ENCODE peak calls at places on chromosomes 16 and 17, in seven cellular contexts. K, U, T, I, A, E and B are unnamed samples.

GRCh38 chr17:57078274-57078673 is 6.8 kb upstream of the AKAP1 start:
- DNase-seq in E (no peak), T (no peak), A (no peak), I (no peak), K (no peak), U (no peak), B (no peak)

GRCh38 chr17:81665205-81666091 is 957 bp downstream of the OXLD1 start:
- DNase-seq in T (no peak), E (peak; percentile 34), I (no peak), K (peak; percentile 30), U (no peak), A (peak; percentile 23), B (peak; percentile 42)

GRCh38 chr16:52050418-52050817 is 496.5 kb downstream of the TOX3 start:
- DNase-seq in E (peak; percentile 2), K (no peak), A (no peak), U (no peak), T (no peak), I (no peak), B (no peak)

GRCh38 chr16:89195521-89196171 is 4.7 kb downstream of the SLC22A31 start:
- DNase-seq in E (no peak), I (no peak), U (no peak), K (no peak), T (no peak), A (no peak), B (no peak)

GRCh38 chr17:77383613-77384608 is 243.1 kb downstream of the SEC14L1 start:
- DNase-seq in K (no peak), T (no peak), E (no peak), A (no peak), U (peak; percentile 80), I (no peak), B (no peak)

GRCh38 chr16:49094471-49094870 is 187.2 kb downstream of the CBLN1 start:
- DNase-seq in A (peak; percentile 43), K (no peak), U (no peak), E (no peak), I (no peak), T (no peak), B (no peak)

GRCh38 chr16:23504453-23505179 is 5.7 kb downstream of the GGA2 start:
- DNase-seq in U (peak; percentile 39), A (peak; percentile 77), E (peak; percentile 97), T (peak; percentile 91), I (peak; percentile 51), K (no peak), B (peak; percentile 83)

GRCh38 chr17:58120195-58120822 is 27.9 kb upstream of the OR4D1 start:
- DNase-seq in E (peak; percentile 76), U (no peak), K (peak; percentile 66), A (peak; percentile 86), T (peak; percentile 17), I (peak; percentile 80), B (no peak)

GRCh38 chr17:83124871-83125514 is 45.6 kb downstream of the METRNL start:
- DNase-seq in A (no peak), T (no peak), I (no peak), E (no peak), U (no peak), K (peak; percentile 68), B (peak; percentile 19)

GRCh38 chr16:72921620-72922019 is 126.3 kb downstream of the ZFHX3 start:
- DNase-seq in E (peak; percentile 81), T (no peak), U (peak; percentile 27), I (no peak), K (no peak), A (no peak), B (no peak)

GRCh38 chr17:80779336-80779735 is 212.3 kb upstream of the CHMP6 start:
- DNase-seq in E (no peak), A (no peak), T (no peak), I (no peak), U (no peak), K (no peak), B (no peak)

GRCh38 chr17:82216301-82217119 is 3.9 kb upstream of the CCDC57 start:
- DNase-seq in A (no peak), U (peak; percentile 61), K (peak; percentile 28), T (peak; percentile 71), I (no peak), E (peak; percentile 63), B (peak; percentile 92)

GRCh38 chr17:60602385-60602742 is 2.4 kb downstream of the PPM1D start:
- DNase-seq in U (no peak), E (peak; percentile 12), A (peak; percentile 42), T (no peak), K (no peak), I (no peak), B (no peak)

GRCh38 chr16:49332589-49333267 is 40.9 kb upstream of the C16orf78 start:
- DNase-seq in E (no peak), T (no peak), A (peak; percentile 57), I (no peak), U (no peak), K (no peak), B (no peak)

GRCh38 chr17:22516861-22517636 is 824.7 kb downstream of the KCNJ18 start:
- DNase-seq in K (no peak), U (no peak), T (no peak), A (no peak), I (no peak), E (no peak), B (peak; percentile 59)

GRCh38 chr17:55437165-55437605 is 15.6 kb upstream of the MMD start:
- DNase-seq in K (no peak), T (no peak), E (peak; percentile 85), I (no peak), U (no peak), A (peak; percentile 34), B (no peak)

GRCh38 chr17:33225509-33225908 is 67.6 kb downstream of the ASIC2 start:
- DNase-seq in K (no peak), T (no peak), I (no peak), U (peak; percentile 23), E (no peak), A (no peak), B (no peak)

GRCh38 chr16:85576944-85577343 is 36.2 kb upstream of the GSE1 start:
- DNase-seq in K (no peak), T (no peak), I (no peak), A (no peak), E (no peak), U (no peak), B (peak; percentile 62)

GRCh38 chr17:43880420-43880991 is 26.8 kb downstream of the MPP2 start:
- DNase-seq in E (peak; percentile 28), T (no peak), K (peak; percentile 39), A (peak; percentile 74), U (no peak), I (peak; percentile 33), B (no peak)

GRCh38 chr16:54936979-54937672 is 6.5 kb downstream of the IRX5 start:
- DNase-seq in K (no peak), E (peak; percentile 30), I (peak; percentile 83), A (peak; percentile 93), T (no peak), U (peak; percentile 52), B (peak; percentile 73)

GRCh38 chr17:16972346-16972745 is 428 bp upstream of the TNFRSF13B start:
- DNase-seq in U (no peak), K (no peak), A (no peak), I (no peak), E (no peak), T (no peak), B (no peak)